ENCODE peak calls at places on chromosome 7, in four cellular contexts. O is tibial nerve, I is sigmoid colon, M is SK-N-SH. L is an unnamed sample. For H3K4me1, the result is how much of the 10 kb centered on the place peaks cover.

GRCh38 chr7:149310113-149310836 is 48.3 kb downstream of the ZNF783 start:
- DNase-seq in M (peak), I (no peak), O (no peak), L (no peak)

GRCh38 chr7:14899065-14899464 is 3.5 kb downstream of the DGKB start:
- DNase-seq in M (no peak), I (no peak), O (no peak), L (no peak)

GRCh38 chr7:16603633-16604032 is 41.9 kb downstream of the ANKMY2 start:
- DNase-seq in O (no peak), M (no peak), I (no peak), L (no peak)

GRCh38 chr7:112103246-112103645 is 103.0 kb downstream of the DOCK4 start:
- DNase-seq in O (no peak), I (no peak), M (no peak), L (no peak)

GRCh38 chr7:22992874-22993840 is 20.8 kb downstream of the HYCC1 start:
- DNase-seq in O (no peak), M (no peak), I (no peak), L (no peak)

GRCh38 chr7:29748286-29749099 is 57.8 kb upstream of the WIPF3 start:
- DNase-seq in O (no peak), M (peak), I (no peak), L (no peak)

GRCh38 chr7:136399378-136399777 is 422.2 kb upstream of the MTPN start:
- DNase-seq in M (no peak), I (no peak), O (no peak), L (no peak)

GRCh38 chr7:155710035-155710434 is 65.6 kb downstream of the RBM33 start:
- DNase-seq in O (no peak), M (no peak), I (no peak), L (no peak)

GRCh38 chr7:112495156-112495788 is 14.5 kb downstream of the LSMEM1 start:
- DNase-seq in O (no peak), M (no peak), I (no peak), L (no peak)

GRCh38 chr7:114293289-114294012 is 121.2 kb upstream of the FOXP2 start:
- DNase-seq in O (no peak), I (no peak), M (no peak), L (no peak)

GRCh38 chr7:127690806-127691205 is 38.8 kb downstream of the SND1 start:
- DNase-seq in I (no peak), O (no peak), M (no peak), L (no peak)

GRCh38 chr7:129615018-129615417 is 3.5 kb downstream of the NRF1 start:
- DNase-seq in M (no peak), O (no peak), I (no peak), L (no peak)

GRCh38 chr7:101410743-101411476 is 48.2 kb downstream of the COL26A1 start:
- DNase-seq in O (no peak), I (no peak), M (peak), L (no peak)

GRCh38 chr7:26603631-26604030 is 260.8 kb downstream of the SKAP2 start:
- DNase-seq in O (no peak), I (no peak), M (no peak), L (no peak)

GRCh38 chr7:100483728-100484635 is at the start of gene NYAP1:
- DNase-seq in O (no peak), I (no peak), M (peak), L (no peak)

GRCh38 chr7:143369678-143370651 is 7.5 kb upstream of the FAM131B start:
- DNase-seq in O (no peak), I (no peak), M (no peak), L (no peak)

GRCh38 chr7:30502470-30503251 is 2.0 kb downstream of the GGCT start:
- DNase-seq in I (no peak), M (no peak), O (no peak), L (no peak)

GRCh38 chr7:27966219-27966780 is 214.3 kb downstream of the JAZF1 start:
- DNase-seq in I (no peak), O (no peak), M (no peak), L (no peak)

GRCh38 chr7:104005197-104005596 is 15.7 kb upstream of the RELN start:
- DNase-seq in I (no peak), O (no peak), M (no peak), L (no peak)

GRCh38 chr7:148921189-148921588 is 37.1 kb upstream of the EZH2 start:
- DNase-seq in M (no peak), O (no peak), I (no peak), L (peak)

GRCh38 chr7:147803625-147804024 is 786.9 kb upstream of the C7orf33 start:
- DNase-seq in O (no peak), I (no peak), M (peak), L (no peak)

GRCh38 chr7:82810558-82811259 is 352.0 kb downstream of the PCLO start:
- DNase-seq in I (no peak), O (no peak), M (peak), L (no peak)

GRCh38 chr7:105707381-105707780 is 126.1 kb upstream of the EFCAB10 start:
- DNase-seq in I (no peak), M (no peak), O (no peak), L (no peak)

GRCh38 chr7:43562383-43562782 is 20.5 kb upstream of the STK17A start:
- DNase-seq in O (no peak), M (no peak), I (no peak), L (no peak)

GRCh38 chr7:105940111-105940510 is 23.0 kb upstream of the CDHR3 start:
- DNase-seq in O (no peak), I (no peak), M (peak), L (no peak)

GRCh38 chr7:133081119-133081604 is 728 bp downstream of the CHCHD3 start:
- DNase-seq in O (no peak), M (peak), I (no peak), L (no peak)

GRCh38 chr7:63054191-63054661 is 944.4 kb upstream of the ZNF722 start:
- DNase-seq in M (no peak), I (no peak), O (no peak), L (peak)

GRCh38 chr7:98281757-98282652 is 519 bp downstream of the BRI3 start:
- DNase-seq in O (peak), M (peak), I (peak), L (no peak)

DNA sequence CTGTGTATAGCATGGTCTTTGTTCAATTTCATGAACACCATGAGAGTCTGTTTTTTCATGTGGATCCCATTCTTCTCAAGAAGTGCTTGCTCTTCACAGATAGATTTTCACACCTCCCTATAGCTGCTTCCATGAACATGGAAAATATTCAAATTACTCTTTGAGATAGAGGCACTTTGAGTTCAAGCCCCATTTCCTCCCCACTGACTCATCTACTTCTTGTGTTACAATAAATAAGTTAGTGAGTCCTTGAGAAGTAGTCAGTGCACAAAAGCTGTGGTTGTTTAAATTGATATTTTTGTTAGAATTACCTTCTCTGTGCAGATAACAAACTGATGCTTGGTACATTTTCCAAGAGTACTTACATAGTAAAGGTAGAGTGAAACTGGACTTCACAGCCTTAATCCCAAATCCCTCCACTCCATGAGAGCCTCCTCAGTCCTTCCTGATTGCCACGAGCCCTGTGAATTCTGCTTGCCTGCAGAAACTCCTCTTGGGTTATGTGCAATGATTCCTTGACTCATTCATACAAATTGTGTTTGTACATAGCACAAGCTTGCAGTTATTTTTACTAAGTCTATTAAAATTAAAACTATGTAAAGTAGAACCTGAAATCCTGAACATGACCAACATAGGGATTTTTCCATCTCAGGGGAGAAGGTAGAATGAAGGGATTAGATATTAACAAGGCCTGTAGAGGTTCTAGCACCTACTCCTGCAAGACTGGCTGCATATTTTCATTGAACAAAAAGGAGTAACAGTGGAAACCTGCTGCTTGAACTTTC is 496.2 kb downstream of the TNS3 start:
- DNase-seq in I (no peak), O (no peak), M (no peak), L (no peak)
- H3K27ac ChIP-seq in I (no peak), O (no peak), M (no peak), L (no peak)

GRCh38 chr7:138248609-138249008 is 172.3 kb downstream of the AKR1D1 start:
- DNase-seq in I (no peak), O (no peak), M (no peak), L (no peak)

GRCh38 chr7:138247081-138247480 is 170.8 kb downstream of the AKR1D1 start:
- DNase-seq in I (no peak), O (no peak), M (no peak), L (no peak)

GRCh38 chr7:138247568-138248328 is 171.5 kb downstream of the AKR1D1 start:
- DNase-seq in M (no peak), O (no peak), I (no peak), L (no peak)

GRCh38 chr7:138246391-138246790 is 170.1 kb downstream of the AKR1D1 start:
- DNase-seq in I (no peak), O (no peak), M (no peak), L (no peak)

DNA sequence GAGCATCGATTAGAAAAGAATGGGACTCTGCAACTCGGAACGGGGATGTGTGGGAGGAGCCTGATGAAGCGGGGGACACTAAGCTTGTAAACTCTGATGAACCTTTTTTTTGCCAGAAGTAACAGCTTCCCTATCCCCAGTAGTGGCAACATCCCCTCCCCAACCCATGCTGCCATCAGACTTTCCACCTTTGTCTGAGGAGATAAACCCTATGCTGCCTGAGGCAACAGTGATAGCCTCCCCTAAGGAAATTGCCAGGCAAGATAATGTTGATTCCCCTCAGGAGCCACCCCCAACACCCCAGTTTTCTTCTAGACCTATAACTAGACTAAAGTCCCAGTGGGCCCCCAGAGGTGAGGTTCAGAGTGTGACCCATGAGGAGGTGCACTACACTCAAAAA is 173.7 kb downstream of the AKR1D1 start:
- DNase-seq in O (no peak), I (no peak), M (no peak), L (no peak)
- TF ChIP-seq EP300 in O (no peak), I (no peak), M (no peak), L (no peak)

GRCh38 chr7:42227523-42227922 is 9.5 kb downstream of the GLI3 start:
- DNase-seq in I (no peak), M (no peak), O (no peak), L (no peak)
- H3K4me1 ChIP-seq in I (half or more), M (under half), O (under half), L (half or more)

GRCh38 chr7:52287698-52288097 is 747.7 kb upstream of the POM121L12 start:
- DNase-seq in M (no peak), I (no peak), O (no peak), L (no peak)
- H3K27ac ChIP-seq in M (no peak), I (no peak), O (no peak), L (no peak)

GRCh38 chr7:123608991-123609882 is 7.6 kb downstream of the ASB15 start:
- DNase-seq in O (no peak), I (no peak), M (no peak), L (no peak)
- TF ChIP-seq EP300 in O (no peak), I (no peak), M (no peak), L (no peak)

GRCh38 chr7:107999814-108000560 is 3.0 kb downstream of the LAMB1 start:
- DNase-seq in I (no peak), O (no peak), M (no peak), L (no peak)
- H3K4me1 ChIP-seq in I (half or more), O (under half), M (half or more), L (under half)

GRCh38 chr7:6589829-6590644 is at the start of gene INTS15:
- DNase-seq in O (peak), I (peak), M (peak), L (peak)

GRCh38 chr7:6588566-6588965 is 1.3 kb upstream of the INTS15 start:
- DNase-seq in I (no peak), M (no peak), O (no peak), L (no peak)

GRCh38 chr7:6589151-6589828 is 531 bp upstream of the INTS15 start:
- DNase-seq in O (no peak), M (no peak), I (peak), L (peak)

DNA sequence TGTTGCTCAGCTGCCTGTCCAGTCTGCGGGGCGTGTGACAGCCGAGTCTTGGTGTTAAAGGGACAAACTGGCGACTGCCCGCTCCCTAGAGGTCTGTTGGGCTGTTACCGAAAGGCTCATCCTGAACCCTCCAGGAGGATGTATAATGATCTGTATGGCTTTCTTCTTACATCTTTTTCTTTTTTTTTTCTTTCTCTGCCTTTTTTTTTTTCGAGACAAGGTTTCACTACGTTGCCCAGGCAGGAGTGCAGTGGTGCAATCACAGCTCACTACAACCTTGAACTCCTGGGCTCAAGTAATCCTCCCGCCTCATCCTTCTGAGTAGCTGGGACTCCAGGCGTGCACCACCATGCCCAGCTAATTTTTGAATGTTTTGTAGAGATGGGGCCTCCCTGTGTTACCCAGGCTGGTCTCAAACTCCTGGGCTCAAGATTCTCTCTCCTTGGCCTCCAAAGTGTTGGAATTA is 857 bp downstream of the INTS15 start:
- DNase-seq in M (no peak), I (peak), O (no peak), L (no peak)
- H3K27ac ChIP-seq in M (peak), I (peak), O (no peak), L (peak)

GRCh38 chr7:526474-527034 is 6.9 kb upstream of the PDGFA start:
- DNase-seq in I (no peak), O (no peak), M (no peak), L (no peak)

GRCh38 chr7:525740-526139 is 6.1 kb upstream of the PDGFA start:
- DNase-seq in M (no peak), I (no peak), O (no peak), L (no peak)

GRCh38 chr7:531777-532176 is 12.1 kb upstream of the PDGFA start:
- DNase-seq in O (no peak), M (no peak), I (no peak), L (no peak)

GRCh38 chr7:527723-528122 is 8.1 kb upstream of the PDGFA start:
- DNase-seq in M (no peak), I (no peak), O (no peak), L (no peak)

DNA sequence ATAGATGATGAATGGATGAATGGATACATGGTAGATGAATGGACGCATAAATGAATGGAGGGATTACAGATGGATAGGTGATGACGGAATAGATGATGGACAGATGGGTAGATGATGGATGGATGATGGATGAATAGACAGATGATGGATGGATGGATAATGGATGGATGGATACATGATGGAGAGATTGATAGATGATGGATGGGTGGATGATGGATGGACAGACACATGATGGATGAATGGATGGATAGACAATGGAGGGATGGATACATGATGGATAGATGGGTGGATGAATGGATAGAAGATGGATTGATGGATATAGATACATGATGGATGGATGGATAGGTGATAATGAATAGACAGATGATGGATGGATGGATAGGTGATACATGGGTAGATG is 8.8 kb upstream of the PDGFA start:
- DNase-seq in O (no peak), I (no peak), M (no peak), L (no peak)
- TF ChIP-seq EP300 in O (no peak), I (no peak), M (no peak), L (no peak)

DNA sequence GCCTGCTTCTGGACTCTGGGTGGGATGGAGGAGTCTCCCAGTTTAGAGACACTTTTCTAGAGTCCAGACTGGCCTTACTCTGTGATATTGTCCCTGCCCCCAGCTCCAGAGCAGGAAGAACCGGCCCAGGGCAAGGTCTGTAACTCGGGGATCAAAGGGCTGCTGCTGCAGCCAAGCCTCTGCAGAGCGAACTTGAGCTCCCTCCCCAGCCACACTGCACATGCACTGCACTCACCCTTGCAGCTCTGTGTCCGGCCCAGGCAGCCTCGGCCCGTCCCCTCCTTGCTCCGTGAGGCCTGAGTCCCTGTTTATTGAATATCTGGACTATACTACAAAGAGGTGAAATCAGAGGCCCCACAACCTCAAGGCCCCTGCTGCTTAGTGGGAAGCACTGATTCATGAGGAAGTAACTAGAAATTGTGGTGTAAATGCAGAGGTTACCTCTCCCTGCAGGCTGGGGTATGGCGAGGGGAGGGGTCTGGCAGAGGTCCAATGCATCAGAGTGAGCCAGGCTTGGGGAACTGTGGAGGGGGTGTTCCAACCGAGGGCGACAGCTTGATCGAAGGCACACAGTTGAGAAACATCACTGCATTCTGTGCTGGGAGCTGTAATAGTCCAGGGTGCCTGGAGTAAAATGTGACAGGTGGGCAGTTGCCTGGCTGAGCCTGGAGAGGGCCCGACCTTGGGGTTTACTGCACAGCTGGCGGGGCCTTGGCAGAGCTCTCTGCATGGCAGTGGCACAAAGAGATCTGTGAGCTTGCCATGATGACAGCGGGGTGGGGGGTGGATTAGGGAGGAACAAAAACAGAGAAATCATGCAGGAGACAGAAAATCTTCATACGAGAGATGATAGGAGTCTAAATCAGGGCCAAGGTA is 49.1 kb downstream of the AOC1 start:
- DNase-seq in O (no peak), M (peak), I (no peak), L (no peak)
- H3K4me1 ChIP-seq in O (under half), M (under half), I (under half), L (under half)

GRCh38 chr7:51315393-51316261 is 982 bp downstream of the COBL start:
- DNase-seq in I (peak), O (no peak), M (peak), L (no peak)

GRCh38 chr7:51316666-51317581 is at the start of gene COBL:
- DNase-seq in M (no peak), I (peak), O (no peak), L (no peak)

GRCh38 chr7:51317582-51317910 is 937 bp upstream of the COBL start:
- DNase-seq in O (no peak), M (no peak), I (peak), L (no peak)

GRCh38 chr7:51314726-51315125 is 1.9 kb downstream of the COBL start:
- DNase-seq in M (no peak), O (no peak), I (peak), L (no peak)

DNA sequence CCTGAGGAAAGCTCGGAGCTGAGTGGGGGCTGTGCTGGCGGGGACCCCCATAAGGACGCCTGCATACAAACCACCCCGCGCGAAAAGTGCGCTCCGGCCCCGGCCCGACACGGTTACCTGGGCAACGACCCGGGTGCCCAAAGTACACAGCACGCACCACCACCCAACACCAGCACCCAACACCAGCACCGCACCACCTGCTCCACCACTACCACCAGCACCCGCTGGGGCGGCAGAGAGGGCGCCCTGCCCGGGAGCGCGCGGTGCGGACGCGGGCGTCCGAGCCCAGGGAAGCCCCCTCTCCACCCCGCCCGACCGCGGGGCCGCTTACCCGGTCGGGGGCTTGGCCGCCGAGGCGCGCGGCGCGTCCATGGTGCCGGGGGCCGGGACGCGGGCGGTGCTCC is 345 bp downstream of the COBL start:
- DNase-seq in M (peak), I (peak), O (no peak), L (peak)
- H3K27ac ChIP-seq in M (no peak), I (peak), O (peak), L (peak)

L was measured in suprapubic skin.